ENCODE peak calls at places on chromosomes 11 and 22, in ten cellular contexts. A, J, X, I, M, B, D, L, R and Z are unnamed samples.

GRCh38 chr11:45578286-45578685 is 87.1 kb downstream of the CHST1 start:
- DNase-seq in L (no peak), A (no peak), J (no peak), I (no peak), M (no peak), B (no peak), D (no peak), R (no peak), X (no peak), Z (no peak)

GRCh38 chr11:117734596-117734995 is 62.4 kb downstream of the DSCAML1 start:
- DNase-seq in D (no peak), X (no peak), I (no peak), A (no peak), L (no peak), B (no peak), R (no peak), J (no peak), M (no peak), Z (no peak)

GRCh38 chr11:65811764-65812475 is 21.8 kb upstream of the SNX32 start:
- DNase-seq in J (no peak), X (no peak), R (no peak), D (no peak), L (no peak), M (no peak), I (no peak), A (no peak), B (no peak), Z (no peak)

GRCh38 chr11:75480890-75481190 is 44.9 kb downstream of the GDPD5 start:
- DNase-seq in X (no peak), I (no peak), J (no peak), M (no peak), R (no peak), A (no peak), L (no peak), D (no peak), B (no peak), Z (no peak)

GRCh38 chr22:19722175-19722914 is 994 bp upstream of the GP1BB start:
- DNase-seq in A (no peak), J (no peak), D (no peak), L (no peak), I (no peak), M (no peak), X (no peak), R (no peak), B (no peak), Z (no peak)

GRCh38 chr11:85752890-85753581 is 57.9 kb downstream of the SYTL2 start:
- DNase-seq in X (peak; percentile 62), B (no peak), M (no peak), A (no peak), L (no peak), D (no peak), J (no peak), R (no peak), I (no peak), Z (no peak)

GRCh38 chr22:45994516-45995404 is 17.8 kb upstream of the WNT7B start:
- DNase-seq in I (peak; percentile 55), M (peak; percentile 84), X (peak; percentile 83), D (no peak), A (no peak), J (no peak), L (peak; percentile 87), R (peak; percentile 86), B (no peak), Z (peak; percentile 83)

GRCh38 chr11:132024587-132025295 is 654.3 kb downstream of the NTM start:
- DNase-seq in L (no peak), I (no peak), R (no peak), B (peak; percentile 91), M (no peak), X (no peak), A (no peak), D (peak; percentile 92), J (no peak), Z (no peak)

GRCh38 chr22:26756675-26757293 is 99.4 kb downstream of the MIAT start:
- DNase-seq in X (peak; percentile 59), B (peak; percentile 82), D (peak; percentile 89), A (peak; percentile 15), M (peak; percentile 48), R (peak; percentile 64), J (no peak), I (no peak), L (peak; percentile 68), Z (peak; percentile 74)

GRCh38 chr11:93291889-93292288 is 38.7 kb upstream of the DEUP1 start:
- DNase-seq in B (no peak), J (no peak), X (no peak), L (no peak), D (no peak), A (no peak), R (no peak), M (no peak), I (no peak), Z (no peak)

GRCh38 chr22:22825213-22825593 is 62.4 kb upstream of the IGLL5 start:
- DNase-seq in B (no peak), I (no peak), M (no peak), A (no peak), R (no peak), L (no peak), J (no peak), X (no peak), D (no peak), Z (no peak)

GRCh38 chr11:124707813-124708212 is 31.9 kb upstream of the NRGN start:
- DNase-seq in J (no peak), B (no peak), D (no peak), R (no peak), L (no peak), I (no peak), A (no peak), X (no peak), M (no peak), Z (no peak)

DNA sequence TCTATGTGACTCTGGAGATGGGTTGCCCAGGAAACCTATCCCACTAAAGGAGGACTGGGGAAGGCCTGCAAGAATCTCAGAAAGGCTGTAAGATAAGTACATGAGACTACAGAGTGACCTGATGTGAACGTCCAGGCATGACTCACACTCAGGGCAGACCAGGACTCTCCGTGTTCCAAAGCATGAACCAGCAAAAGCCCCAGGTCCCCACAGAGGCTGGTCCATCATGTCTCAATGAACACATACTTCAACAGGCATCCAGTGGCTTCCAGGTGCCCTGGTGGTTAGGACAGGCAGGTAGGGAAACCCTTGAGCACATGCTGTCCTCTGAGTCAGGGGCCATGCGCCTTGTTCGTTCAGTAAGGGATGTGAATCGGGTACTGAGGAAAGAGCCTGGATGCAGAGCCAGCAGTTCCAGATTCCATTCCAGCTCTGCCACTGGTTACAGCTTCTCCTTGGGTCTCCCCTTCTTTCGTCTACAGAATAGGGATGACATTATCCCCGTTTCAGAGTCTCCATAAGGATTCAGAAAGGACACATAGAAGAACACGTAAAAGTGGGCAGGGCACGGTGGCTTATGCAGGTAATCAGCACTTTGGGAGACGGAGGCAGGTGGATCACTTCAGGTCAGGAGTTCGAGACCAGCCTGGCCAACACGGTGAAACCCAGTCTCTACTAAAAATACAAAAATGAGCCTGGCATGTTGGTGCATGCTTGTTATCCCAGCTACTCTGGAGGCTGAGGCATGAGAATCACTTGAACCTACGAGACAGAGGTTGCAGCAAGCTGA is 129.0 kb upstream of the TEAD1 start:
- DNase-seq in J (no peak), R (peak; percentile 58), B (peak; percentile 36), M (no peak), L (no peak), X (no peak), D (peak; percentile 57), I (no peak), A (no peak), Z (no peak)
- H3K27ac ChIP-seq in J (no peak overlapping the region), R (no peak overlapping the region), B (no peak overlapping the region), M (no peak overlapping the region), L (no peak overlapping the region), X (no peak overlapping the region), D (no peak overlapping the region), I (peak overlapping the region; percentile 85), A (no peak overlapping the region), Z (no peak overlapping the region)

DNA sequence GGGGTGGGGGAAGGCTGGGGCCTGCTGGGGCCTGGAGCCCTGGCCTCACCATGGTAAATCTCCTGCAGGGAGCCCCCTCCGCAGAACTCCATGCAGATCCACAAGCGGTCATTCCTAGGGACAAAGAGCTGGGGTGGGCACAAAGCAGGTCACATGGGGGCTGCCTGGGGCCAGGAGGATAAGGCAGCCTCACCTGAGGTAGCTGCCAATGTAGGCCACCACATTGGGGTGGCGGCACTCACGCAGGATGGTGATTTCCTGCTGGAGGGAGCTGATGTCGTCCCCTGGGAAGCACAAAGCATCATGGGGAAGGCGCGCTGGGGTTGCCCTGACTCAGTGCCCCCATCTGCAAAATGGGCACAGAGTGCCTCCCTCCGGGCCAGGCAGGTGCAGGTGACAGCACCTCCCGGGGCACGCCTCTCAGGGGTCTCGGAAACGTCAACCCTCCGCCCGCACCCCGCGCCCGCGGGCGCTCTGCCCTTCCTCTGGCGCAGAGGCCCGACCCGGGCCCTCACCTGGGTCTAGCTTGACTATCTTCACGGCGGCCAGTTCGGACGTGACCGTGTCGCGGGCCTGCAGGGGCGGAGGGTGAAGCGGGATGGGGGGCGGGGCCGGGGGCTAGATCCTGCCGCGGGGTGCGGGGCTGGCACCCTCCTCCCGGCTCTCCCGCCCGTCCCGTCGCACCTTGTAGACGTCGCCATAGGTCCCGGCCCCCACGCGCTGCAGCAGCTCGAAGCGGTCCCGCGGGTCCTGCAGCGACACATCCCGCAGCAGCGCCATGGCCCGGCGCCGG is 448 bp downstream of the MAP4K2 start:
- DNase-seq in J (no peak), M (no peak), B (no peak), D (no peak), X (peak; percentile 32), L (no peak), A (no peak), R (no peak), I (no peak), Z (peak; percentile 52)
- H3K4me3 ChIP-seq in J (peak overlapping the region; percentile 39), M (peak overlapping the region; percentile 70), B (peak overlapping the region; percentile 49), D (peak overlapping the region; percentile 57), X (peak overlapping the region; percentile 53), L (peak overlapping the region; percentile 66), A (peak overlapping the region; percentile 81), R (peak overlapping the region; percentile 71), I (peak overlapping the region; percentile 61), Z (peak overlapping the region; percentile 52)

DNA sequence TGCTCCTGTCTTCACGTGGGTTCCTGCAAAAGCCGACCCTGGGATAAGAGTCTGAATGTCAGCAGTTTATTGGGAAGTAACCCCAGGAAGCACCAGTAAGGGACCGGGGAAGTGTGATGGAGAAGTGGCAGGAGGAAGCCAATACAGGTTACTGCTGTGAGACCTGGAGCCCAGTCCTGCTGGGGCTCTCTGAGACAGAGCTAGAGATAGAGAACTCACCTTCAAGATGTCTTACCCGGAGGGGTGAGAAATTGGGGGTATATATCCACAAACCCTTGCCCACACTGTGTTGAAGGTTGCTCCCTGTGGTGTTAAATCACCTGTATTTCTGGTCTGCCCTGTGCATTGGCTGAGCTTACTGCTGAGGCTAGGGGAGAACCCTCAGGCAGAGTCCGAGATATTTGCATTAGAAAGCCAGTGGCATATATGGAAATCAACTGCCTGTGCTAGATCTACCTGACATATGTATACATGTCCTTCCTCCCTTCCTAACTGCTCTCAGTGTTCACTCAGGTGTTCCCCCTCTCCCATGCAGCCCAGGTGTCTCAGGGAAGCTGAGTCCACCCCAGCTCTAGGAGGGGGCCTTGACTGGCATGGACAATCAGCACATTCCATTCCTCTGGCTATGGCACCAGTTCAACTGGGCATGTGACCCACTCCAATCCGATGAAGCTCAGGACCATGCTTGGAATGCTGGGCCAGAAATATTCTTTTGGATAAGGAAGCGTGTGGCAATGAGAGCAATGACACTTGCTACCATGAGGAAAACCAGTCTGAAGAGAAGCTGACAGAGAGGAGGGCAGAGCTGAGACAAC is 6.8 kb upstream of the MICAL2 start:
- DNase-seq in B (no peak), L (no peak), R (no peak), D (no peak), M (no peak), I (no peak), X (no peak), J (no peak), A (no peak), Z (no peak)
- H3K4me1 ChIP-seq in B (peaks cover 6% of the 10 kb centered on the region), L (no peaks in the 10 kb centered on the region), R (no peaks in the 10 kb centered on the region), D (no peaks in the 10 kb centered on the region), M (peaks cover 34% of the 10 kb centered on the region), I (peaks cover 12% of the 10 kb centered on the region), X (peaks cover 22% of the 10 kb centered on the region), J (no peaks in the 10 kb centered on the region), A (peaks cover 8% of the 10 kb centered on the region), Z (no peaks in the 10 kb centered on the region)

GRCh38 chr22:37175414-37176144 is 12.5 kb downstream of the C1QTNF6 start:
- DNase-seq in M (no peak), I (no peak), J (no peak), X (no peak), R (no peak), D (no peak), L (no peak), B (no peak), A (no peak), Z (peak; percentile 9)
- H3K27ac ChIP-seq in M (peak overlapping the region; percentile 44), I (peak overlapping the region; percentile 88), J (peak overlapping the region; percentile 53), X (peak overlapping the region; percentile 48), R (peak overlapping the region; percentile 61), D (no peak overlapping the region), L (no peak overlapping the region), B (no peak overlapping the region), A (no peak overlapping the region), Z (peak overlapping the region; percentile 67)